ENCODE peak calls at places on chromosomes 2 and 18, in seven cellular contexts. T is neural crest cell, D is ovary, E is RWPE1, H is right lobe of liver, Z is osteocyte, Y is A549. C is an unnamed sample.

GRCh38 chr2:1645761-1646476 is 98.4 kb downstream of the PXDN start:
- DNase-seq in D (peak; percentile 24), Z (peak; percentile 62), Y (no peak), E (no peak), T (no peak), H (no peak), C (no peak)

GRCh38 chr18:75161629-75162028 is 47.3 kb downstream of the PTGR3 start:
- DNase-seq in D (no peak), E (no peak), Y (peak; percentile 61), H (peak; percentile 49), Z (peak; percentile 56), T (no peak), C (no peak)

GRCh38 chr2:191401287-191401686 is 156.1 kb downstream of the MYO1B start:
- DNase-seq in D (no peak), E (no peak), Y (no peak), T (no peak), H (no peak), Z (no peak), C (no peak)

GRCh38 chr18:28459587-28459986 is 282.7 kb upstream of the CDH2 start:
- DNase-seq in D (no peak), E (no peak), Y (peak; percentile 0), H (no peak), T (no peak), Z (no peak), C (no peak)

GRCh38 chr2:230583593-230583992 is 129.0 kb upstream of the CAB39 start:
- DNase-seq in D (no peak), T (no peak), H (no peak), Y (no peak), Z (no peak), E (no peak), C (no peak)

GRCh38 chr18:33839452-33840225 is 261.6 kb downstream of the ASXL3 start:
- DNase-seq in Z (no peak), Y (peak; percentile 33), E (peak; percentile 19), D (no peak), H (peak; percentile 63), T (no peak), C (no peak)

GRCh38 chr2:161843936-161844335 is 219.7 kb downstream of the SLC4A10 start:
- DNase-seq in Z (no peak), E (no peak), D (no peak), H (no peak), Y (no peak), T (no peak), C (no peak)

GRCh38 chr2:196640031-196640548 is 575 bp downstream of the CCDC150 start:
- DNase-seq in T (no peak), Z (no peak), D (no peak), E (no peak), H (no peak), Y (no peak), C (no peak)

GRCh38 chr2:23791030-23791429 is 135.9 kb downstream of the ATAD2B start:
- DNase-seq in H (no peak), T (no peak), D (no peak), Z (no peak), Y (peak; percentile 33), E (no peak), C (no peak)

GRCh38 chr2:64604929-64605550 is 48.7 kb downstream of the SERTAD2 start:
- DNase-seq in Z (peak; percentile 82), T (no peak), Y (no peak), H (no peak), E (no peak), D (peak; percentile 73), C (no peak)

GRCh38 chr2:97677480-97677879 is 8.0 kb downstream of the C2orf92 start:
- DNase-seq in T (no peak), E (no peak), D (no peak), H (no peak), Z (no peak), Y (no peak), C (no peak)

GRCh38 chr2:26324903-26325302 is 21.0 kb upstream of the SELENOI start:
- DNase-seq in Y (no peak), H (no peak), T (no peak), D (no peak), Z (no peak), E (no peak), C (no peak)

GRCh38 chr2:100259106-100259505 is 63.2 kb downstream of the LONRF2 start:
- DNase-seq in Z (no peak), H (no peak), T (no peak), Y (no peak), D (no peak), E (no peak), C (peak; percentile 3)

GRCh38 chr2:111703759-111704158 is 180.2 kb downstream of the ANAPC1 start:
- DNase-seq in T (no peak), Z (no peak), D (no peak), H (peak; percentile 18), Y (no peak), E (no peak), C (no peak)

GRCh38 chr2:38665854-38666577 is at the start of gene GALM:
- DNase-seq in D (peak; percentile 87), Z (no peak), Y (peak; percentile 91), T (peak; percentile 70), E (no peak), H (peak; percentile 91), C (no peak)

GRCh38 chr2:61538920-61539559 is 884 bp upstream of the XPO1 start:
- DNase-seq in D (no peak), E (no peak), H (peak; percentile 48), Y (peak; percentile 65), T (no peak), Z (no peak), C (no peak)

DNA sequence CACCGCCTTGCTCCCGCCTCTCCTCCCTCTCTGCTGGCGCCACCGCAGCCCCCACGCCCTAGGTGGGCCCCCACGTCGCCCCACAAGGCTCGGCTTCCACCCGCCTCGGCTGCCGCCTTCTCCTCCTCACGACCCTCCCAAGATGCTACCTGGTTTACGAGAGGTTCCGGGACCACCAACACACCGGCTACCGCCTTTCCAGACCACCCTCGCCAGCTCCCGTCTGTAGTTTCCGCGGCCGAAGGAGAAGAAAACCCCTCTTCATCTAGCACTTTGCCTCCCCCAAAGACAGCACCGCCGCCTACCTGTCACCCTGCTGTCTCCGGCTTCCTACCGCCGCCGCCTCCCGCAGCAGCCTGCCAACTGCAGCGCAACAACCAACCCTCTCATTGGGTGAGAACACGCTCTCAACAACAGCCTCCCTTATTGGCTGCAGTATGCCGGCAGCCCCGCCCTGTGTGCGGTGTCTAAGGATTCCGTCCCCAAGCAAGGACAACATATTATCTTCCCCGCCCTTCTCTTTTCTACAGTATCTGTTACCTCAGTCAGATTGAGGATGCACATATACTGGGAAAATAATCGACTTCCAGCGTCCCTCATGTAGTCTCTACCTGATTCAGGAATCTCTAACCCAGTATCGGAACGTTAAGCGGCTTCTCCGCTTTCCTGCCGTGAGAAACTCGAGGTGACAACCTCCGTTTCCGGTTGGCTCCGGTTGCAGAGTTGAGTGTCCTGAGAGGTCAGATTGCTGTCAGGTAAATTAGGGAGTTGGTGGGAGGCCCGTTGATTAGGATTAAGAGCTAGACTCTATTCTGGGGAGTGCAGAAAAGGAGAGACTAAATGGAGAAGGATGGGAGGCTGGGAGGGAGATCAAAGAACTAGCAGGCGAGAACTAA is at the start of the genes HYCC2 and NDUFB3:
- DNase-seq in E (peak; percentile 100), H (peak; percentile 93), Y (peak; percentile 97), T (peak; percentile 86), D (peak; percentile 93), Z (peak; percentile 96), C (peak; percentile 91)
- TF ChIP-seq CTCF in E (peak; percentile 15), H (peak; percentile 26), Y (peak; percentile 11), T (peak; percentile 43), D (peak; percentile 55), Z (peak; percentile 30), C (no peak)

GRCh38 chr2:241141214-241141770 is 8.0 kb downstream of the PASK start:
- DNase-seq in H (no peak), E (no peak), D (no peak), T (no peak), Y (no peak), Z (no peak), C (no peak)

GRCh38 chr2:241140445-241140840 is 8.8 kb downstream of the PASK start:
- DNase-seq in E (no peak), H (no peak), T (no peak), Z (no peak), Y (no peak), D (peak; percentile 9), C (no peak)

GRCh38 chr2:241137276-241138190 is 11.7 kb downstream of the PASK start:
- DNase-seq in Y (no peak), T (no peak), D (peak; percentile 43), E (no peak), H (no peak), Z (no peak), C (no peak)

GRCh38 chr2:241138471-241138870 is 10.8 kb downstream of the PASK start:
- DNase-seq in H (no peak), Y (no peak), T (no peak), Z (no peak), E (no peak), D (peak; percentile 18), C (no peak)

GRCh38 chr2:241139531-241140444 is 9.5 kb downstream of the PASK start:
- DNase-seq in D (peak; percentile 21), Z (no peak), T (no peak), E (no peak), Y (no peak), H (no peak), C (no peak)
- TF ChIP-seq CTCF in D (no peak), Z (no peak), T (no peak), E (no peak), Y (no peak), H (no peak), C (no peak)

DNA sequence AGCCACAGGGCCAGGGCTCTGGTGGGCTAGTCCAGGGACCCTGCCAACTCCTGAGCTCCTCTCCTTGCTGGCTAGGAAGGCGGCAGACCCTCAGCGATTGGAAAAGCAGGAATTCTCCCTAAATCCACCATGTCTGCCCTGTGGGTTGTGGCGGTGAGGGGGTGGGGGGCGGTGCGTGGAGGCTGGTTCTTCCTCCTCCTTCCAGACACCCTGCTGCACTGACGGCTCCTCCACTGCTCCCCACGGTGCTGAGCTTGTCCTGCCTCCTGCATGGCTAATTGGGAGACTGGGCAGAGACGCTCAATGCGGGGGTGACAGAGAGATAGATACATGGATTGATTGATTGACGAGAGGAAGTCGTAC is 181.8 kb downstream of the CELF4 start:
- DNase-seq in H (no peak), D (no peak), Y (no peak), E (no peak), Z (no peak), T (no peak), C (no peak)
- TF ChIP-seq CTCF in H (no peak), D (no peak), Y (no peak), E (no peak), Z (no peak), T (no peak), C (no peak)

GRCh38 chr18:12534820-12535219 is 123.1 kb downstream of the SPIRE1 start:
- DNase-seq in D (no peak), Y (no peak), T (no peak), H (no peak), E (no peak), Z (no peak), C (no peak)

GRCh38 chr18:12532661-12533060 is 124.9 kb downstream of the PRELID3A start:
- DNase-seq in T (no peak), Y (no peak), D (no peak), H (no peak), Z (no peak), E (no peak), C (no peak)

DNA sequence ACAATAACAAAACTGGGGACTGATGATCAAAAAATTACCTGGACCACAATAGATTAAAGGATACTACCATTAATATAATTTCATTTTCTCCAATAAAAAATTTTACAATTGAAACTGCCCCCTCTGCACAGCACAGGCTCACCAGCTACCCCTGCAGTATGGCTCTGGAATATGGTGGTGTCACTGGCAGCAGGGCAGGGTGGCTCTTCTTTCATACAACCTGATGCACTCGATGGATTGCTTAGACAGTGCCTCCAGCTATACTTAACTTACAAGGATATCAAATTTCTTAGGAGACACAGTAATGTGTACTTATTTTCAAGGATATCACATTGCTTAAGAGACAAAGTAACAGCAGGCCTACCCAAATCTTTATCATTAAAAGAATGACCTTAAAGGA is 124.0 kb downstream of the PRELID3A start:
- DNase-seq in Y (no peak), T (no peak), E (no peak), H (no peak), Z (no peak), D (no peak), C (no peak)
- TF ChIP-seq CTCF in Y (no peak), T (no peak), E (no peak), H (no peak), Z (no peak), D (no peak), C (no peak)

C was measured in CD14-positive monocyte.